ENCODE peak calls at places on chromosomes 16 and 17, in five cellular contexts. D is AG04450, N is stomach, Y is tibial nerve, G is mammary epithelial cell. I is an unnamed sample.

GRCh38 chr17:28427372-28427771 is 21.4 kb upstream of the SLC46A1 start:
- DNase-seq in D (peak), N (no peak), Y (no peak), G (no peak), I (no peak)

GRCh38 chr17:41061969-41062368 is 2.1 kb upstream of the KRTAP2-3 start:
- DNase-seq in G (peak), D (peak), N (no peak), Y (no peak), I (no peak)

GRCh38 chr16:29816694-29817441 is 916 bp downstream of the PAGR1 start:
- DNase-seq in Y (peak), N (peak), D (no peak), G (peak), I (peak)

GRCh38 chr16:78485899-78486221 is 386.4 kb downstream of the WWOX start:
- DNase-seq in G (no peak), D (no peak), N (no peak), Y (no peak), I (no peak)

GRCh38 chr17:81903415-81903831 is 1.4 kb downstream of the NPB start:
- DNase-seq in Y (no peak), D (no peak), N (no peak), G (no peak), I (no peak)

GRCh38 chr17:2004435-2004952 is 20.6 kb downstream of the RTN4RL1 start:
- DNase-seq in Y (no peak), D (no peak), G (no peak), N (no peak), I (no peak)

GRCh38 chr17:72915631-72916081 is 176.8 kb downstream of the SLC39A11 start:
- DNase-seq in D (no peak), G (no peak), Y (no peak), N (no peak), I (no peak)

GRCh38 chr16:30585022-30585399 is 486 bp downstream of the ZNF785 start:
- DNase-seq in N (no peak), G (no peak), D (no peak), Y (no peak), I (peak)

GRCh38 chr16:82773018-82773417 is 146.2 kb downstream of the CDH13 start:
- DNase-seq in D (no peak), Y (no peak), G (peak), N (no peak), I (no peak)

GRCh38 chr17:66507982-66508760 is 205.8 kb downstream of the PRKCA start:
- DNase-seq in N (no peak), Y (no peak), D (no peak), G (no peak), I (no peak)

GRCh38 chr16:77300232-77300631 is 101.0 kb downstream of the SYCE1L start:
- DNase-seq in G (no peak), D (no peak), N (no peak), Y (no peak), I (no peak)

GRCh38 chr17:2804912-2805311 is 8.7 kb downstream of the RAP1GAP2 start:
- DNase-seq in D (no peak), G (no peak), Y (no peak), N (no peak), I (no peak)

GRCh38 chr17:18182978-18183333 is 672 bp upstream of the ALKBH5 start:
- DNase-seq in G (no peak), D (peak), Y (peak), N (peak), I (peak)

GRCh38 chr17:79819085-79819484 is 20.2 kb downstream of the CBX4 start:
- DNase-seq in D (no peak), N (no peak), G (no peak), Y (no peak), I (no peak)

GRCh38 chr16:50196736-50197135 is 43.6 kb downstream of the TENT4B start:
- DNase-seq in D (no peak), Y (no peak), N (no peak), G (peak), I (no peak)

GRCh38 chr17:71444011-71444574 is 676.7 kb upstream of the SOX9 start:
- DNase-seq in D (no peak), Y (no peak), N (no peak), G (no peak), I (no peak)

GRCh38 chr17:50361561-50362480 is 11.2 kb downstream of the MRPL27 start:
- DNase-seq in D (peak), Y (no peak), G (peak), N (peak), I (peak)

GRCh38 chr17:6455321-6455705 is 11.1 kb downstream of the PIMREG start:
- DNase-seq in G (no peak), N (peak), Y (no peak), D (no peak), I (peak)

GRCh38 chr16:47643610-47644009 is 182.5 kb downstream of the PHKB start:
- DNase-seq in D (no peak), N (no peak), Y (no peak), G (no peak), I (no peak)

GRCh38 chr16:3922241-3922640 is 41.7 kb upstream of the CREBBP start:
- DNase-seq in G (no peak), Y (no peak), D (no peak), N (no peak), I (peak)

GRCh38 chr16:55323637-55324490 is at the start of gene IRX6:
- DNase-seq in G (peak), Y (no peak), N (no peak), D (no peak), I (peak)

GRCh38 chr16:47311738-47312505 is 148.9 kb downstream of the ITFG1 start:
- DNase-seq in N (no peak), Y (no peak), D (no peak), G (peak), I (no peak)

GRCh38 chr16:66714659-66715307 is 18.2 kb upstream of the CMTM4 start:
- DNase-seq in D (no peak), Y (no peak), G (peak), N (no peak), I (no peak)

GRCh38 chr16:30958164-30959083 is 870 bp downstream of the SETD1A start:
- DNase-seq in G (peak), N (peak), D (no peak), Y (no peak), I (peak)

GRCh38 chr16:48054881-48055601 is 100.8 kb downstream of the ABCC12 start:
- DNase-seq in N (peak), G (peak), Y (no peak), D (peak), I (peak)

GRCh38 chr16:52852978-52853377 is 199.7 kb downstream of the CHD9NB start:
- DNase-seq in N (no peak), G (no peak), Y (no peak), D (no peak), I (no peak)

GRCh38 chr17:19313746-19314651 is 48.5 kb downstream of the B9D1 start:
- DNase-seq in G (peak), D (no peak), Y (no peak), N (no peak), I (peak)

GRCh38 chr16:58451263-58451662 is 48.7 kb upstream of the NDRG4 start:
- DNase-seq in G (no peak), D (no peak), Y (no peak), N (no peak), I (no peak)

DNA sequence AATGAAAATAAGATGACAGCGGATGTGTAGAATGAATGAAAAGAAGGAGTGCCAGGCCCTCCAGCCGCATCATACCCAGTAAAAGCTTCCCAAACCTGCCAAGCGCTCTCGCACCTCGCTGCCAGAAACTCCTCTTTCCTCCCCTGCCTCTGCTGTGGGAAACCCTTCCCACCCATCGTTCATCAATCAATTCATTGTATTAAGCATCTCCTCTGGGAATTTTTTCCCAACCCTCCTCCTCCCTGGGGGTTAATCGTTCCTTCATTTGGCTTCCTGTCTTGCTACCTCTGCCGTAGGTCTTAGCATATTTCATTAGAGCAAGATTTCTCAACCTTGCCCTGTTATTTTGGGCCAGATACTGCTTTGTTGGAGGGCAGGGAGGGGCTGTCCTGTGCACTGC is 93.2 kb upstream of the CRHR1 start:
- DNase-seq in D (no peak), N (no peak), G (no peak), Y (no peak), I (peak)
- H3K27ac ChIP-seq in D (no peak), N (no peak), G (no peak), Y (no peak), I (no peak)

GRCh38 chr16:71441348-71441781 is 489 bp downstream of the TLE7 start:
- DNase-seq in D (no peak), Y (no peak), N (no peak), G (no peak), I (no peak)

GRCh38 chr16:71442041-71442440 is at the start of gene TLE7:
- DNase-seq in D (no peak), Y (no peak), G (no peak), N (no peak), I (no peak)

GRCh38 chr16:71439531-71439930 is 2.3 kb downstream of the TLE7 start:
- DNase-seq in D (no peak), Y (no peak), G (no peak), N (no peak), I (no peak)

GRCh38 chr16:71443714-71444113 is 1.9 kb upstream of the TLE7 start:
- DNase-seq in N (no peak), D (no peak), G (no peak), Y (no peak), I (no peak)

GRCh38 chr16:71440669-71441347 is 1.0 kb downstream of the TLE7 start:
- DNase-seq in Y (no peak), G (no peak), D (no peak), N (no peak), I (no peak)
- H3K27ac ChIP-seq in Y (no peak), G (no peak), D (no peak), N (no peak), I (no peak)

GRCh38 chr16:987846-988245 is 6.3 kb downstream of the SOX8 start:
- DNase-seq in Y (no peak), N (no peak), D (no peak), G (no peak), I (no peak)

GRCh38 chr16:986925-987581 is 5.5 kb downstream of the SOX8 start:
- DNase-seq in N (no peak), G (no peak), Y (no peak), D (no peak), I (no peak)

GRCh38 chr16:985237-985636 is 3.7 kb downstream of the SOX8 start:
- DNase-seq in N (no peak), D (no peak), Y (no peak), G (no peak), I (no peak)

GRCh38 chr16:985646-986400 is 4.3 kb downstream of the SOX8 start:
- DNase-seq in Y (no peak), D (no peak), G (no peak), N (no peak), I (no peak)

GRCh38 chr16:986411-986810 is 4.8 kb downstream of the SOX8 start:
- DNase-seq in N (no peak), D (no peak), Y (no peak), G (no peak), I (no peak)
- H3K27ac ChIP-seq in N (no peak), D (no peak), Y (peak), G (no peak), I (no peak)

GRCh38 chr16:20904507-20905079 is 4.0 kb downstream of the LYRM1 start:
- DNase-seq in N (peak), D (no peak), Y (no peak), G (peak), I (no peak)
- H3K27ac ChIP-seq in N (peak), D (no peak), Y (peak), G (peak), I (peak)

DNA sequence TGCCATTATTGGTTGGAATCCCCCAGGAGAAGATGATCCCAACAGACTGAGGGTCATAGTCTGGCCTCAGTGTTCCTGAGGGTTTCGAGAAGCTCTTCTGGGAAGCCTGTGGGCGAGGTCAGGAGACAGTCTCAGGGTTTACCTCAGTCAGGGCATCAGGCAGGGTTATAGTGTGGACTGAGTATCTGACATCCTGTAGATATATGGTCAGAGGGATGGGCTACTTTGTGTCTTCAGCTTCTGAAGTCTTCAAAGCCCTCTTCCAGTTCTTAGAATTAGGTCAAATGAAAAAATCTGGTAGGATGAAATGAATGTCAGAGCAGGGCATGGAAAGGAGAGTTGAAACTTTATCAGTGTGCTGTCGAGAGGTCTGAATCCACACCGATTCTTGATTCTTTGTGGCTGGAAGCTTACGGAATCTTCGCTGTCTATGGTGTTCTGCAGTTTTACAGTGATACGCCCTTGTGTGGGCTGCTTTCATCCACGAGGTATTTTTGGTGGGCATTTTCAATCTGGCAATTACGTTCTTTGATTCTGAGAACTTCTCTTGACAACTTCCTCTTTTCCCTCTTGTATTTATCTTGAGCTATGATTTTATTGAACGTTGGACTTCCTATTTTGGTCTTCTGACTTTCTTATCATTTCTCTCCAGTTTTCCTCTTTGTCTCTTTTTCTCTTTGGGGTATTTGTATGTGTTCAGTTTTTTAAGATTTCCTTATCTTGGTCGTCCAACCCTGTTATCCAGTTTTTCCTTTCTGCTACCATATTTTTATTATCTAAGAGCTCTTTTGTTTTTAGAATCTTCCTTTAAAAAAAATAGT is 30.4 kb downstream of the BPTF start:
- DNase-seq in G (no peak), Y (no peak), N (no peak), D (no peak), I (no peak)
- H3K27ac ChIP-seq in G (no peak), Y (no peak), N (no peak), D (no peak), I (no peak)

DNA sequence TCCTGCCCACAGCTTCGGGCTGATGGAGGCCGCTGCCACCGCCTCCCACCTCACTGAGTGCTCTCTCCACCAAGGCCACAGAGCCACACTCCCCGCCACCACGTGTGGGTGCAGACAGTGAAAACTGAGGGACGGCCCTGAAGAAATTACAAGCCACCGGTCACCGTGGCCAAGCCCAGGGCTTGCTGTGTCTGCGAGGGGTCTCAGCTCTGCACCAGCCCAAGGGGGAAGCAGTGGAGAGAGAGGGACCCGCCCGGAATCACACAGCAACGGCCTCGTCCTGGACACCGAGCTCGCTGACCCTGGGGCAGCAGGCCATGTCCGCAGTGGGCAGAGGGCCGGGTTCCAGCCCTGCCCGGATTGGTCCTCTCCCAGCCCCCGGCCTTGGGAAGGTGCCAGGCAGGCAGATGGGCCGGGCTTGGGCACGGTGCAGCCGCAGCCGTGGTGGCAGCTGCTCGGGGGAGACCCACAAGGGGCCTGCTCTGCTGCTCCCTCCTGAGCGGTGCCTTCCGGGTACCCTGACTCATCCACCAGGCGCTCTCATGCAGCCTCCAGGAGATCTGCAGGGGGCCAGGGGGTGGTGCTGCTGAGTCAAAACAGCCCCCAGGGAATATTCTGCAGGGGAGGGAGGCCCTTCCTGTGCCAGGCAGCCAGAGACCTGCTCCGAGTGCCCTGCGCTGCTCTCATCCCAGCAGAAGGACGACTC is 52.0 kb downstream of the CBFA2T3 start:
- DNase-seq in Y (no peak), D (peak), G (peak), N (no peak), I (no peak)
- H3K27ac ChIP-seq in Y (no peak), D (no peak), G (no peak), N (peak), I (no peak)